ENCODE peak calls at places on chromosomes 6 and 20, in nine cellular contexts. One of them, this sample, is unnamed.

GRCh38 chr6:124203106-124203811 is 399.6 kb downstream of the NKAIN2 start:
- DNase-seq in SK-N-SH: no peak
- DNase-seq in GM23338: no peak
- DNase-seq in A549: no peak
- DNase-seq in astrocyte: peak
- DNase-seq in heart right ventricle: no peak
- DNase-seq in tibial artery: no peak
- DNase-seq in lung: no peak
- DNase-seq in breast epithelium: no peak
- DNase-seq in this sample: peak

GRCh38 chr20:44247131-44247571 is at the start of gene GDAP1L1:
- DNase-seq in SK-N-SH: peak
- DNase-seq in heart right ventricle: peak
- DNase-seq in tibial artery: no peak
- DNase-seq in astrocyte: no peak
- DNase-seq in breast epithelium: no peak
- DNase-seq in A549: no peak
- DNase-seq in lung: no peak
- DNase-seq in GM23338: peak
- DNase-seq in this sample: no peak

GRCh38 chr6:158818008-158818579 is 1.1 kb downstream of the EZR start:
- DNase-seq in lung: peak
- DNase-seq in astrocyte: peak
- DNase-seq in heart right ventricle: peak
- DNase-seq in A549: peak
- DNase-seq in GM23338: peak
- DNase-seq in SK-N-SH: peak
- DNase-seq in breast epithelium: peak
- DNase-seq in tibial artery: peak
- DNase-seq in this sample: peak

GRCh38 chr20:31808481-31808880 is 10.7 kb upstream of the MYLK2 start:
- DNase-seq in tibial artery: no peak
- DNase-seq in A549: no peak
- DNase-seq in astrocyte: no peak
- DNase-seq in GM23338: no peak
- DNase-seq in breast epithelium: no peak
- DNase-seq in lung: no peak
- DNase-seq in heart right ventricle: no peak
- DNase-seq in SK-N-SH: no peak
- DNase-seq in this sample: peak

GRCh38 chr6:1079525-1079924 is 232.4 kb upstream of the FOXQ1 start:
- DNase-seq in tibial artery: no peak
- DNase-seq in SK-N-SH: no peak
- DNase-seq in GM23338: no peak
- DNase-seq in heart right ventricle: no peak
- DNase-seq in astrocyte: peak
- DNase-seq in A549: no peak
- DNase-seq in lung: peak
- DNase-seq in breast epithelium: no peak
- DNase-seq in this sample: peak

GRCh38 chr6:142879076-142879475 is 65.9 kb downstream of the HIVEP2 start:
- DNase-seq in lung: no peak
- DNase-seq in breast epithelium: no peak
- DNase-seq in heart right ventricle: no peak
- DNase-seq in SK-N-SH: no peak
- DNase-seq in astrocyte: no peak
- DNase-seq in GM23338: no peak
- DNase-seq in A549: no peak
- DNase-seq in tibial artery: no peak
- DNase-seq in this sample: no peak

GRCh38 chr6:90008908-90009501 is 114.7 kb downstream of the GJA10 start:
- DNase-seq in astrocyte: peak
- DNase-seq in SK-N-SH: no peak
- DNase-seq in heart right ventricle: no peak
- DNase-seq in lung: no peak
- DNase-seq in breast epithelium: no peak
- DNase-seq in tibial artery: no peak
- DNase-seq in A549: no peak
- DNase-seq in GM23338: no peak
- DNase-seq in this sample: peak

GRCh38 chr6:123352279-123352678 is 284.5 kb downstream of the TRDN start:
- DNase-seq in tibial artery: no peak
- DNase-seq in GM23338: no peak
- DNase-seq in A549: no peak
- DNase-seq in breast epithelium: no peak
- DNase-seq in SK-N-SH: no peak
- DNase-seq in lung: no peak
- DNase-seq in astrocyte: no peak
- DNase-seq in heart right ventricle: no peak
- DNase-seq in this sample: no peak

GRCh38 chr6:138128096-138128495 is 20.9 kb upstream of the PERP start:
- DNase-seq in heart right ventricle: no peak
- DNase-seq in GM23338: no peak
- DNase-seq in A549: no peak
- DNase-seq in SK-N-SH: no peak
- DNase-seq in breast epithelium: no peak
- DNase-seq in lung: no peak
- DNase-seq in astrocyte: no peak
- DNase-seq in tibial artery: no peak
- DNase-seq in this sample: no peak

GRCh38 chr20:60060593-60060992 is 102.4 kb downstream of the CDH26 start:
- DNase-seq in SK-N-SH: no peak
- DNase-seq in breast epithelium: no peak
- DNase-seq in astrocyte: no peak
- DNase-seq in tibial artery: no peak
- DNase-seq in GM23338: no peak
- DNase-seq in heart right ventricle: no peak
- DNase-seq in lung: no peak
- DNase-seq in A549: no peak
- DNase-seq in this sample: no peak

GRCh38 chr6:149196091-149196490 is 121.4 kb upstream of the TAB2 start:
- DNase-seq in tibial artery: no peak
- DNase-seq in breast epithelium: no peak
- DNase-seq in heart right ventricle: no peak
- DNase-seq in A549: no peak
- DNase-seq in GM23338: no peak
- DNase-seq in astrocyte: no peak
- DNase-seq in lung: no peak
- DNase-seq in SK-N-SH: no peak
- DNase-seq in this sample: no peak

GRCh38 chr6:32794510-32794909 is 22.3 kb downstream of the HLA-DOB start:
- DNase-seq in tibial artery: no peak
- DNase-seq in SK-N-SH: no peak
- DNase-seq in breast epithelium: no peak
- DNase-seq in GM23338: no peak
- DNase-seq in heart right ventricle: no peak
- DNase-seq in astrocyte: no peak
- DNase-seq in lung: no peak
- DNase-seq in A549: no peak
- DNase-seq in this sample: no peak

GRCh38 chr20:45337367-45338120 is 10.7 kb downstream of the SDC4 start:
- DNase-seq in breast epithelium: peak
- DNase-seq in A549: no peak
- DNase-seq in SK-N-SH: no peak
- DNase-seq in tibial artery: peak
- DNase-seq in astrocyte: peak
- DNase-seq in heart right ventricle: peak
- DNase-seq in GM23338: no peak
- DNase-seq in lung: peak
- DNase-seq in this sample: peak

GRCh38 chr6:73421534-73421933 is 26.9 kb downstream of the DDX43 start:
- DNase-seq in GM23338: no peak
- DNase-seq in lung: no peak
- DNase-seq in heart right ventricle: no peak
- DNase-seq in tibial artery: no peak
- DNase-seq in A549: no peak
- DNase-seq in SK-N-SH: no peak
- DNase-seq in astrocyte: no peak
- DNase-seq in breast epithelium: no peak
- DNase-seq in this sample: no peak

GRCh38 chr20:41223112-41223511 is 85.8 kb downstream of the PLCG1 start:
- DNase-seq in astrocyte: peak
- DNase-seq in SK-N-SH: no peak
- DNase-seq in heart right ventricle: no peak
- DNase-seq in breast epithelium: no peak
- DNase-seq in tibial artery: no peak
- DNase-seq in A549: no peak
- DNase-seq in lung: no peak
- DNase-seq in GM23338: no peak
- DNase-seq in this sample: no peak

GRCh38 chr20:58399926-58400325 is 10.9 kb downstream of the VAPB start:
- DNase-seq in SK-N-SH: no peak
- DNase-seq in tibial artery: no peak
- DNase-seq in heart right ventricle: no peak
- DNase-seq in breast epithelium: no peak
- DNase-seq in GM23338: peak
- DNase-seq in A549: no peak
- DNase-seq in astrocyte: no peak
- DNase-seq in lung: no peak
- DNase-seq in this sample: no peak

GRCh38 chr20:23782366-23782983 is 31.7 kb upstream of the CST1 start:
- DNase-seq in GM23338: peak
- DNase-seq in SK-N-SH: peak
- DNase-seq in breast epithelium: no peak
- DNase-seq in lung: no peak
- DNase-seq in heart right ventricle: no peak
- DNase-seq in tibial artery: no peak
- DNase-seq in A549: peak
- DNase-seq in astrocyte: no peak
- DNase-seq in this sample: peak

GRCh38 chr6:39835856-39836442 is 43.8 kb downstream of the DAAM2 start:
- DNase-seq in SK-N-SH: no peak
- DNase-seq in heart right ventricle: no peak
- DNase-seq in lung: no peak
- DNase-seq in GM23338: peak
- DNase-seq in breast epithelium: no peak
- DNase-seq in A549: no peak
- DNase-seq in astrocyte: peak
- DNase-seq in tibial artery: no peak
- DNase-seq in this sample: peak

GRCh38 chr20:7540923-7541322 is 399.3 kb downstream of the HAO1 start:
- DNase-seq in tibial artery: no peak
- DNase-seq in SK-N-SH: no peak
- DNase-seq in lung: no peak
- DNase-seq in heart right ventricle: no peak
- DNase-seq in GM23338: no peak
- DNase-seq in A549: no peak
- DNase-seq in breast epithelium: no peak
- DNase-seq in astrocyte: no peak
- DNase-seq in this sample: no peak

GRCh38 chr6:46410330-46410953 is 80.8 kb downstream of the RCAN2 start:
- DNase-seq in heart right ventricle: no peak
- DNase-seq in astrocyte: peak
- DNase-seq in SK-N-SH: peak
- DNase-seq in GM23338: peak
- DNase-seq in lung: no peak
- DNase-seq in breast epithelium: no peak
- DNase-seq in tibial artery: no peak
- DNase-seq in A549: no peak
- DNase-seq in this sample: peak

DNA sequence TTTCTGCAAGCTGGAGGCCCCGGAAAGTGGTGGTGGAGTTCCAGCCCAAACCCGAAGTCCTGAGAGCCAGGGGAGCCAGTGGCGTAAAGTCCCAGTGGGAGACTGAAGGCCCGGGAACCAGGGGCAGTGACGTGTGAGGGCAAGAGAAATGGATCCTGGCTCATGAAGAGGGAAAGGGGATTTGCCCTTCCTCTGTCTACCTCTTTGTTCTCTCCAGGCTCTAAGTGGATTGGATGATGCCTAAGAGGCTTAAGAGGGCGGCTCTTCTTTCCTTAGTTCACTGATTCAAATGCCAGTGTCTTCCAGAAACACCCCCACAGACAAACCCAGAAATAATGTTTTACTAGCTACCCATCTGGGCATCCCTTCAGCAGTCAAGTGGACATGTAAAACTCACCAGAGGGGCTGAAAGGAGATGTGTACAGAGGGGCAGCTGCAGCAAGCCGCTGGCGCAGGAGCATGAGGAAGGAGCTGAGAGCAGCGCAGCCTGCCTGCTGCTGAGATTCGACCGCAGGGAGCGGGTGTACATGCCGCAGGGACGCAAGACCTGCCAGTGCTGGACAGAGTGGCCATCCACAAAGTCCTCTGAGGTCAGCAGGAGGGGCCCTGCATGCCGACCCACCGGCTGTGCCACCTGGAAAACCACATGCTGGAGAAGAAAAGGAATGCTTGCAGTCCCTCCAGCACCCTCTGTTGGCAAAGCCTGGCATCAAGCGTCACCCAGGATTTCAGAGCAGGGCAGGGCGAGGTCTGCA is 29.5 kb downstream of the CDYL start:
- DNase-seq in tibial artery: peak
- DNase-seq in SK-N-SH: peak
- DNase-seq in heart right ventricle: peak
- DNase-seq in lung: peak
- DNase-seq in breast epithelium: no peak
- DNase-seq in A549: peak
- DNase-seq in astrocyte: peak
- DNase-seq in GM23338: peak
- DNase-seq in this sample: no peak
- TF ChIP-seq CTCF in tibial artery: peak
- TF ChIP-seq CTCF in SK-N-SH: peak
- TF ChIP-seq CTCF in heart right ventricle: peak
- TF ChIP-seq CTCF in lung: peak
- TF ChIP-seq CTCF in breast epithelium: no peak
- TF ChIP-seq CTCF in A549: peak
- TF ChIP-seq CTCF in astrocyte: peak
- TF ChIP-seq CTCF in GM23338: peak
- TF ChIP-seq CTCF in this sample: peak

GRCh38 chr20:38164069-38164468 is 1.0 kb downstream of the TGM2 start:
- DNase-seq in A549: no peak
- DNase-seq in heart right ventricle: no peak
- DNase-seq in lung: no peak
- DNase-seq in astrocyte: no peak
- DNase-seq in breast epithelium: no peak
- DNase-seq in SK-N-SH: no peak
- DNase-seq in GM23338: no peak
- DNase-seq in tibial artery: peak
- DNase-seq in this sample: no peak
- H3K27ac ChIP-seq in A549: peak
- H3K27ac ChIP-seq in heart right ventricle: peak
- H3K27ac ChIP-seq in lung: peak
- H3K27ac ChIP-seq in astrocyte: no peak
- H3K27ac ChIP-seq in breast epithelium: no peak
- H3K27ac ChIP-seq in SK-N-SH: no peak
- H3K27ac ChIP-seq in GM23338: no peak
- H3K27ac ChIP-seq in tibial artery: peak
- H3K27ac ChIP-seq in this sample: no peak

GRCh38 chr6:30740993-30741784 is 1.3 kb downstream of the FLOT1 start:
- DNase-seq in GM23338: no peak
- DNase-seq in heart right ventricle: no peak
- DNase-seq in breast epithelium: no peak
- DNase-seq in A549: no peak
- DNase-seq in lung: no peak
- DNase-seq in tibial artery: no peak
- DNase-seq in SK-N-SH: no peak
- DNase-seq in astrocyte: no peak
- DNase-seq in this sample: no peak
- TF ChIP-seq CTCF in GM23338: no peak
- TF ChIP-seq CTCF in heart right ventricle: peak
- TF ChIP-seq CTCF in breast epithelium: no peak
- TF ChIP-seq CTCF in A549: no peak
- TF ChIP-seq CTCF in lung: no peak
- TF ChIP-seq CTCF in tibial artery: no peak
- TF ChIP-seq CTCF in SK-N-SH: no peak
- TF ChIP-seq CTCF in astrocyte: no peak
- TF ChIP-seq CTCF in this sample: peak

GRCh38 chr6:160170018-160170680 is 48.5 kb downstream of the SLC22A1 start:
- DNase-seq in GM23338: no peak
- DNase-seq in A549: no peak
- DNase-seq in heart right ventricle: no peak
- DNase-seq in astrocyte: no peak
- DNase-seq in tibial artery: no peak
- DNase-seq in lung: no peak
- DNase-seq in breast epithelium: no peak
- DNase-seq in SK-N-SH: no peak
- DNase-seq in this sample: no peak
- H3K27ac ChIP-seq in GM23338: no peak
- H3K27ac ChIP-seq in A549: no peak
- H3K27ac ChIP-seq in heart right ventricle: no peak
- H3K27ac ChIP-seq in astrocyte: no peak
- H3K27ac ChIP-seq in tibial artery: peak
- H3K27ac ChIP-seq in lung: no peak
- H3K27ac ChIP-seq in breast epithelium: no peak
- H3K27ac ChIP-seq in SK-N-SH: no peak
- H3K27ac ChIP-seq in this sample: no peak

This sample was measured in brain microvascular endothelial cell.